ENCODE peak calls at places on chromosome X, in seven cellular contexts. Q, B, X, M, T, V and R are unnamed samples.

GRCh38 chrX:18676050-18676449 is 4.1 kb upstream of the RS1 start:
- DNase-seq in B (no peak), X (no peak), V (no peak), Q (no peak), M (no peak), T (no peak), R (no peak)

GRCh38 chrX:23799469-23800065 is 16.6 kb downstream of the SAT1 start:
- DNase-seq in Q (no peak), B (no peak), V (no peak), X (no peak), T (peak; percentile 26), M (no peak), R (no peak)

GRCh38 chrX:111823068-111823467 is 52.9 kb upstream of the TRPC5OS start:
- DNase-seq in Q (no peak), B (no peak), X (no peak), V (peak; percentile 21), M (peak; percentile 34), T (peak; percentile 36), R (no peak)

GRCh38 chrX:34382416-34382815 is 250.3 kb upstream of the FAM47A start:
- DNase-seq in Q (no peak), T (peak; percentile 2), M (no peak), B (no peak), V (no peak), X (no peak), R (no peak)

GRCh38 chrX:42131856-42132255 is 208.5 kb upstream of the CASK start:
- DNase-seq in V (no peak), T (peak; percentile 6), M (no peak), B (no peak), X (no peak), Q (peak; percentile 24), R (no peak)

GRCh38 chrX:110045421-110045820 is 42.5 kb downstream of the TMEM164 start:
- DNase-seq in Q (no peak), B (no peak), M (no peak), T (no peak), X (no peak), V (no peak), R (no peak)

GRCh38 chrX:66728818-66729271 is 90.0 kb upstream of the EDA2R start:
- DNase-seq in V (peak; percentile 55), T (peak; percentile 83), Q (peak; percentile 43), M (no peak), X (peak; percentile 18), B (peak; percentile 32), R (peak; percentile 44)

GRCh38 chrX:2441466-2441865 is 59.3 kb downstream of the DHRSX start:
- DNase-seq in M (no peak), Q (no peak), X (no peak), V (no peak), B (no peak), T (no peak), R (no peak)

GRCh38 chrX:110847334-110847733 is 51.7 kb upstream of the CHRDL1 start:
- DNase-seq in Q (no peak), V (peak; percentile 74), T (peak; percentile 55), X (no peak), M (no peak), B (no peak), R (no peak)

GRCh38 chrX:150907474-150907873 is 9.0 kb upstream of the CD99L2 start:
- DNase-seq in Q (no peak), M (no peak), V (no peak), T (no peak), B (no peak), X (no peak), R (no peak)

GRCh38 chrX:97096385-97096784 is 212.7 kb downstream of the RPA4 start:
- DNase-seq in B (no peak), V (no peak), Q (no peak), M (no peak), T (no peak), X (no peak), R (no peak)

GRCh38 chrX:29024813-29025342 is 437.6 kb downstream of the IL1RAPL1 start:
- DNase-seq in Q (no peak), V (no peak), M (no peak), B (no peak), X (no peak), T (no peak), R (no peak)

GRCh38 chrX:17670874-17671273 is 66.4 kb upstream of the SCML1 start:
- DNase-seq in B (no peak), X (no peak), M (no peak), V (no peak), T (no peak), Q (no peak), R (no peak)

GRCh38 chrX:150762258-150762867 is 69.2 kb downstream of the MTMR1 start:
- DNase-seq in X (no peak), Q (no peak), V (no peak), T (no peak), M (no peak), B (no peak), R (no peak)

GRCh38 chrX:19869195-19869594 is 18.2 kb downstream of the SH3KBP1 start:
- DNase-seq in M (no peak), B (no peak), Q (no peak), V (no peak), T (no peak), X (no peak), R (no peak)

GRCh38 chrX:131841496-131842410 is 181.3 kb upstream of the STK26 start:
- DNase-seq in Q (no peak), X (no peak), T (peak; percentile 46), B (peak; percentile 47), M (peak; percentile 19), V (peak; percentile 82), R (peak; percentile 52)

GRCh38 chrX:38937926-38938325 is 136.7 kb downstream of the MID1IP1 start:
- DNase-seq in Q (no peak), B (no peak), M (no peak), T (no peak), X (no peak), V (no peak), R (no peak)

GRCh38 chrX:81874807-81875206 is 672.9 kb downstream of the SH3BGRL start:
- DNase-seq in B (no peak), V (no peak), X (no peak), Q (no peak), M (no peak), T (no peak), R (no peak)

GRCh38 chrX:275967-276587 is 5.1 kb upstream of the PLCXD1 start:
- DNase-seq in X (peak; percentile 73), M (peak; percentile 35), Q (no peak), B (peak; percentile 90), T (peak; percentile 70), V (peak; percentile 84), R (peak; percentile 80)

GRCh38 chrX:129961180-129962083 is 21.0 kb upstream of the BCORL1 start:
- DNase-seq in B (peak; percentile 75), M (peak; percentile 51), V (no peak), X (peak; percentile 49), Q (no peak), T (peak; percentile 12), R (peak; percentile 63)

GRCh38 chrX:13123857-13124345 is 79.5 kb upstream of the FAM9C start:
- DNase-seq in X (no peak), V (no peak), B (no peak), Q (no peak), T (peak; percentile 43), M (no peak), R (no peak)

GRCh38 chrX:30635630-30636029 is 17.6 kb upstream of the GK start:
- DNase-seq in M (no peak), X (no peak), B (no peak), T (peak; percentile 31), Q (no peak), V (no peak), R (no peak)

GRCh38 chrX:72029473-72030411 is 102.0 kb downstream of the RTL5 start:
- DNase-seq in X (no peak), Q (no peak), V (no peak), M (peak; percentile 60), T (peak; percentile 83), B (no peak), R (peak; percentile 28)

GRCh38 chrX:41913476-41913875 is 9.9 kb downstream of the CASK start:
- DNase-seq in V (no peak), M (no peak), Q (no peak), B (no peak), X (no peak), T (no peak), R (no peak)

DNA sequence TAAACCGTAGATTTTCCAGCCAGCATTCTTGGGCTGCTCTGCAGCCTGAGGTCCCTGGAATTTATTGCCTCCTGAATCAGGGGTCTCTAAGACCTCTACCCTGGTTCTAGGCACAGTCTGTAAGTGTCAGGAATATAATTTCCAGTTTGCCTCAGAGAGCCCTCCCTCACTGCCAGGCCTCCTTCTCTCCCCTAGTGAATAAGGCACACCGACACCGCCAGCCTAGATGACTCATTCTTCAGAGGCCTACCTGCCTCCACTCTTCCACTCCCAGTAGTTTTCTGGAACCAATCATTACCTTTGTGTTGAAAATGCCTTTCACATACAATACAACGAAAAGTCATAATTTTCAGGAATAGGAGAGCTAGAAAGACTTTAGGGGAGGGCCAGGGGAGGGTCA is 50.3 kb upstream of the ARHGEF9 start:
- DNase-seq in B (no peak), Q (no peak), V (no peak), T (no peak), M (no peak), X (no peak), R (no peak)
- H3K9me3 ChIP-seq in B (no peaks in the 10 kb centered on the region), Q (no peaks in the 10 kb centered on the region), V (no peaks in the 10 kb centered on the region), T (no peaks in the 10 kb centered on the region), M (no peaks in the 10 kb centered on the region), X (no peaks in the 10 kb centered on the region), R (peaks cover 2% of the 10 kb centered on the region)

DNA sequence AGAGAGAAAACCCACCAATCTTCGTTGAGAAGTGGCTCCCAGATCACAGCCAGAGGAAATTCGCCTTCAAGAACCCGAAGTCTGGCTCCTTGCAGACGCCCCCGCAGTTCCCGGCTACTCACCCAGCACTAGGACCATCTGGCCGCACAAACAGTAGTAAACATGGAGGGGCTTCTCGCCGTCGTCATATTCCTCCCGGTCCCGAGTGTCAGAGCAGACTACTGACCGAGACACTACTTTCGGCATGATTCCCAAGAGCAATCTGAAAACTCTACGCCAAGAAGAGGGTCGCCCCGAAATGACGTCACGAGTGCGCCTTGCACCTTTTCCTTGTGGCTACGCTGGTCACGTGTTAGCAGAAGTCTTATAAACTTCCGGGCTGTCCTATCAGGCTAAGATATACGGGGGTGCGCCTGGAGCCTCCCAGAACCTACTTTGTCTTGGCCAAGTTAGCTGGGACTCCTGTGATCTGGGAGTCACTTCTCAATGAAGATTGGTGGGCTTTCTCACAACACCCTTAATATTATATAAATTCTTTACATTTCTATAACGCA is at the start of gene STEEP1:
- DNase-seq in M (peak; percentile 88), X (peak; percentile 88), Q (peak; percentile 90), T (peak; percentile 93), B (peak; percentile 90), V (peak; percentile 95), R (peak; percentile 90)
- H3K4me1 ChIP-seq in M (no peaks in the 10 kb centered on the region), X (no peaks in the 10 kb centered on the region), Q (no peaks in the 10 kb centered on the region), T (no peaks in the 10 kb centered on the region), B (peaks cover 7% of the 10 kb centered on the region), V (no peaks in the 10 kb centered on the region), R (no peaks in the 10 kb centered on the region)

GRCh38 chrX:48896611-48897011 is 957 bp downstream of the TIMM17B start:
- DNase-seq in Q (no peak), T (peak; percentile 20), V (peak; percentile 46), X (no peak), B (no peak), M (no peak), R (no peak)
- H3K4me3 ChIP-seq in Q (peak overlapping the region; percentile 78), T (peak overlapping the region; percentile 79), V (peak overlapping the region; percentile 73), X (peak overlapping the region; percentile 85), B (peak overlapping the region; percentile 63), M (peak overlapping the region; percentile 89), R (no peak overlapping the region)

DNA sequence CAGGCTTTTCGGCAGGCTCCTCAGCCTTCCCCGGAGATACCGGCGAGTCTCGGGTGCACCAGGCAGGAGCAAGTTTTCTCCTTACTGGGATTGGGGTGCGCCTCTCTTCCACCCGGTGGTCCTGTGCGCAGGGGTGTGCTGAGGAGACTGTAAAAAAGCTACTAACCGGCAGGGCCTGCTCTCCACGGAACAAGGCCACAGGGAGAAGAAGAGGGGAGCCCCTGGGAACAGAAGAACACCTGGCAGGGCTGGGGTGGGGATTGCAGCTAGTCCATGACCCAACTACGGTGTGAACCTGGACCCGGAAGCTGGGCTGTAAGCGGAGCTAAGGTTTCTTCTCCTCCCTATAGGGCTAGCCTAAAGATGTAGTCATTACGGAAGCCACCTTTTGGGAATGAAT is 17.7 kb upstream of the ZIC3 start:
- DNase-seq in B (no peak), X (no peak), Q (no peak), T (no peak), V (no peak), M (no peak), R (no peak)
- H3K9me3 ChIP-seq in B (no peaks in the 10 kb centered on the region), X (no peaks in the 10 kb centered on the region), Q (peaks cover 5% of the 10 kb centered on the region), T (no peaks in the 10 kb centered on the region), V (no peaks in the 10 kb centered on the region), M (no peaks in the 10 kb centered on the region), R (peaks cover 22% of the 10 kb centered on the region)